ENCODE peak calls at places on chromosome 11, in eight cellular contexts. B, O, Y, G, T, M, Z and V are unnamed samples.

GRCh38 chr11:100756556-100756955 is 69.5 kb downstream of the ARHGAP42 start:
- DNase-seq in Z (no peak), B (no peak), M (no peak), O (no peak), Y (no peak), G (no peak), T (no peak), V (no peak)

GRCh38 chr11:70456921-70457532 is 58.7 kb downstream of the CTTN start:
- DNase-seq in Y (no peak), B (no peak), G (no peak), M (no peak), Z (peak), T (no peak), O (no peak), V (peak)

GRCh38 chr11:11381471-11382100 is 28.5 kb upstream of the CSNK2A3 start:
- DNase-seq in M (no peak), G (no peak), T (no peak), Y (no peak), O (no peak), B (no peak), Z (no peak), V (no peak)

GRCh38 chr11:43327987-43328386 is 16.2 kb downstream of the API5 start:
- DNase-seq in M (no peak), G (no peak), T (no peak), O (no peak), Z (peak), B (no peak), Y (no peak), V (peak)

GRCh38 chr11:27860811-27861210 is 160.6 kb upstream of the BDNF start:
- DNase-seq in T (no peak), M (no peak), O (no peak), G (no peak), Z (no peak), Y (no peak), B (no peak), V (no peak)

GRCh38 chr11:67468056-67468455 is 995 bp downstream of the TMEM134 start:
- DNase-seq in G (no peak), B (no peak), T (peak), M (peak), O (peak), Y (no peak), Z (no peak), V (no peak)

GRCh38 chr11:10606536-10607208 is 38.2 kb upstream of the LYVE1 start:
- DNase-seq in Z (peak), O (no peak), G (no peak), B (no peak), M (no peak), Y (no peak), T (no peak), V (no peak)

GRCh38 chr11:78595431-78596130 is 20.9 kb upstream of the NARS2 start:
- DNase-seq in B (no peak), T (peak), Z (peak), O (no peak), M (peak), G (no peak), Y (no peak), V (no peak)

GRCh38 chr11:126267650-126268049 is 1.0 kb downstream of the SRPRA start:
- DNase-seq in T (no peak), M (no peak), Z (no peak), O (no peak), Y (no peak), G (no peak), B (no peak), V (no peak)

GRCh38 chr11:121754603-121755002 is 301.8 kb upstream of the SORL1-AS1 start:
- DNase-seq in T (peak), O (peak), M (no peak), Z (peak), B (no peak), G (no peak), Y (no peak), V (no peak)

GRCh38 chr11:126647735-126648134 is 292.2 kb downstream of the ST3GAL4 start:
- DNase-seq in T (no peak), Y (peak), O (no peak), Z (peak), M (no peak), G (peak), B (no peak), V (peak)

GRCh38 chr11:8832571-8833260 is 78.3 kb upstream of the AKIP1 start:
- DNase-seq in Z (peak), T (peak), O (no peak), B (peak), M (peak), Y (no peak), G (no peak), V (peak)

DNA sequence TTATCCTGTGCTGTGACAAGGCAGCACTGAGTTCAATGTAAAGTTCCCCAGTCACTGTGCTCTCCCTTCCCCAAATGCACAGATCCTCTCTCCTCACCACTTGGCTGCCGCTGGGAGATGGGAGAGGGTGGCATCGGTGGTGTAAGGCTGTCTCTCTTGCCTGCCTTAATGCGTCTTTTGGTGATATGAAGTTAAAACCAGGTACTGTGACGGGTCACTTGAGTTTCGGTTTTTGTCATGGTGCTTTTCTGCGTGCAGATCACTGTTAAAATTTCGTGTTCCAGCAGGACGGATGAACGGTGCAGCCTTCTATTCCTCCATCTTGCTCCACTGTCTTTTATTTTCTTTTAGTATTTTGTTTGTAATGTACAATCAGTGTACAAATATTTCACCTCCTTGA is 18.6 kb downstream of the GLB1L2 start:
- DNase-seq in Y (no peak), O (no peak), G (no peak), B (no peak), M (no peak), T (no peak), Z (no peak), V (no peak)
- TF ChIP-seq CTCF in Y (no peak), O (no peak), G (no peak), B (no peak), M (no peak), T (no peak), Z (no peak), V (no peak)

GRCh38 chr11:31160504-31161422 is 208.8 kb downstream of the DCDC1 start:
- DNase-seq in B (no peak), G (peak), O (no peak), Z (no peak), T (no peak), Y (no peak), M (no peak), V (no peak)
- TF ChIP-seq CTCF in B (peak), G (peak), O (no peak), Z (no peak), T (peak), Y (no peak), M (peak), V (no peak)

GRCh38 chr11:134277176-134278001 is 1.2 kb downstream of the GLB1L3 start:
- DNase-seq in Z (no peak), O (no peak), M (no peak), T (no peak), G (peak), B (peak), Y (no peak), V (no peak)

GRCh38 chr11:134275188-134275533 is 1.0 kb upstream of the GLB1L3 start:
- DNase-seq in T (no peak), O (no peak), B (no peak), G (no peak), M (no peak), Z (no peak), Y (no peak), V (no peak)

GRCh38 chr11:134276396-134277175 is 407 bp downstream of the GLB1L3 start:
- DNase-seq in B (peak), O (no peak), Z (no peak), T (no peak), M (no peak), G (peak), Y (no peak), V (no peak)

GRCh38 chr11:134273317-134273712 is 2.9 kb upstream of the GLB1L3 start:
- DNase-seq in T (no peak), G (no peak), B (no peak), M (no peak), O (no peak), Y (no peak), Z (no peak), V (no peak)

DNA sequence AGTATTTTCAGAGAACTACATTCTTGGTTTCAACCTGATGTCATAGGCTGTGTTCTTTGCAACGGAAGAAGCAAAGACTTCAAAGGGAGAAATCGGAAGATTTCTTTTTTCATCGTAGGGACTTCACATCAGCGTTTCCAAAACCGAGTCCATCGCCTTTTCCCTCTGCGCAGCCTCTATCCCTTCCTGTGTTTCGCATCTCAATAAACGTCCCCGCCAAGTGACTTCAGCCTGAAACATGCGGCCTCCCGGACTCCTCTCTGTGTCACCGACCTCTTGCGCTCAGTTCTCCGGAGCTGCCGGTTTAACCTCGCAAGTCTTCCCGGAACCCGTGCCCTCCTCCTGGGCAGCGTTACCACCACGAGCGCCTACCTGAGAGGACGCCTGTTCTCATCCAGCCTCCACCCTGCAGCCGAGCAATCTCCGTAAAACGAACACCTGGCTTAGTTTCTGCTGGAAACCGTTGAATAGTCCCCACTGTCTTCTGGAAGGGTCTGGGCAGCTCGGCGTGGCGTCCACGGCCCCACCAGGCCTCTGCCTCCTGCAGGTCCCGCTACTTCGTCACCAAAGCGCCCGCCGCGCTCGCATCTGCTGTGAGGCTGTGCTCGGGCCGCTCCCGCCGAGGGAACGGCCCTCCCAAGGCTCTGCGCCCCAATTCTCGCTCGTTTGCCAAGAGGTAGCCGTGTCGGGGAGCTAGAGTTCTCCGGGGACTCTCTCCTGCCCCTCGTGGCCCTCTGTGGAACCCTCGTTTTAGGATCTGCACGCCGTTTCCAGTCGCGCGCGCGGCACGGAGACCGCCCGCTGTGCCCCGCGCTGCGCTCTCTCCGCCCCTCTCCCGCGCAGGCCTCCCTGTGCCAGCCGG is at the start of gene GLB1L3:
- DNase-seq in M (no peak), T (peak), Y (peak), O (no peak), Z (peak), B (peak), G (peak), V (no peak)
- TF ChIP-seq CTCF in M (peak), T (no peak), Y (peak), O (no peak), Z (peak), B (no peak), G (peak), V (peak)

DNA sequence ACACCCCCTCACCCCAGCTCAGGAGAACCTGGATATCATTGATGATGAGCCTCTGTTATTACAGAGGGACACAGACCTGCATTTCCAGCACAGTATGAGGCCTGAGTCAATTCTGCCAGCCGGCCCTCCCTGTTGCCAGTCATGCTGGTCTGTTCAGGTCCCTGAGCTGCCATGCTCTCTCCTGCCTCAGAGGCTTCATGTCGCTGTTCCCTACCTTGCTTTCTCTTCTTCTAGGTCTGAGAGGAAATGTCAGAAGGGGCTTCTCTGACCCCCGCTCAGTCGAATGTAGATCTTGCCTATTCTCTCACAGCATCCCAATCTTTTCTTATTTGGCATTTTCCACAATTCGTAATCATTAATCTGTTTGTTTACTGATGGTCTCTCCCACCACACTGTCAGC is 21.8 kb upstream of the ABCC8 start:
- DNase-seq in B (peak), M (peak), T (no peak), G (peak), Z (no peak), Y (no peak), O (no peak), V (no peak)
- TF ChIP-seq CTCF in B (no peak), M (no peak), T (no peak), G (peak), Z (no peak), Y (no peak), O (no peak), V (no peak)

DNA sequence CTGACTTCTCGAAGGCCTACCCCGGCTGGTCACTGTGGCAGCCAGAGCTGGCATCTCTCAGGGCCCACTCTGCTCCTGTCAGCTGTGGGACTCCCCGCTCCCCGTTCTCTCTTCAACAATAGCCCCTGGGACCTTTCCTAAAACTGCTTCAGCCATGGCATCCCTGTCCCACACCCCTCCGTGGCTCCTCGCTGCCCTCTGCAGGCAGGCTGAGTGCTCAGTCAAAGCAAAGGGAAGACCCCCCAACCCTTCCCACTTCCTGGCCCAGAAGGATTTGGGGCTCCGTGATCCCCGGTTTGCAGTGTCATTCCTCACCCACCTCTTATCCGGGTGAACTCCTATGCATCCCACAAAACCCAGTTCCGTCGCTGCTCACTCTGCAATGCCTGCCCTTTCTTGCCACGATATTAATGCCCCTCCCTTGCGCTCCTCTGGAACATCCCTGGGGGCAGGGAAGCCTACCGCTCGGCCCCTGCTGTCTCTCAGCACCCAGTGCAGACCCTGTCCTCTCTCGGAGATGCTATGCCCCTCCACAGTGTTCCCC is 1.6 kb upstream of the TH start:
- DNase-seq in T (no peak), Z (no peak), M (no peak), G (peak), O (no peak), Y (no peak), B (peak), V (no peak)
- TF ChIP-seq CTCF in T (no peak), Z (no peak), M (no peak), G (peak), O (no peak), Y (peak), B (no peak), V (peak)

GRCh38 chr11:61555051-61555969 is 25.6 kb downstream of the SYT7 start:
- DNase-seq in Y (peak), M (no peak), O (no peak), B (peak), T (no peak), Z (no peak), G (peak), V (no peak)
- TF ChIP-seq CTCF in Y (no peak), M (no peak), O (no peak), B (peak), T (no peak), Z (no peak), G (peak), V (no peak)